ENCODE peak calls at places on chromosomes 2 and 18, in four cellular contexts. Q is K562, F is HepG2, X is GM12878. U is an unnamed sample.

GRCh38 chr2:171412571-171412970 is 21.2 kb downstream of the METTL8 start:
- DNase-seq in Q (no peak), X (no peak), F (no peak), U (no peak)

GRCh38 chr18:37361223-37362157 is 204.1 kb downstream of the CELF4 start:
- DNase-seq in X (no peak), F (no peak), Q (no peak), U (no peak)

GRCh38 chr2:88066543-88066942 is 1.1 kb upstream of the SMYD1 start:
- DNase-seq in F (no peak), X (no peak), Q (no peak), U (no peak)

GRCh38 chr2:23410596-23410995 is 25.6 kb downstream of the KLHL29 start:
- DNase-seq in X (no peak), Q (no peak), F (no peak), U (no peak)

GRCh38 chr2:230910546-230911135 is 14.4 kb downstream of the GPR55 start:
- DNase-seq in X (no peak), Q (peak), F (no peak), U (no peak)

GRCh38 chr2:42797281-42797680 is 4.9 kb upstream of the HAAO start:
- DNase-seq in F (no peak), X (no peak), Q (no peak), U (no peak)

GRCh38 chr2:151927501-151928221 is 99.4 kb upstream of the ARL5A start:
- DNase-seq in Q (no peak), F (no peak), X (no peak), U (no peak)

GRCh38 chr2:1625281-1626001 is 118.9 kb downstream of the PXDN start:
- DNase-seq in Q (no peak), X (no peak), F (no peak), U (peak)

GRCh38 chr18:886076-886475 is 18.6 kb upstream of the ADCYAP1 start:
- DNase-seq in F (no peak), Q (no peak), X (no peak), U (no peak)

GRCh38 chr2:112254466-112255240 is at the start of gene ZC3H8:
- DNase-seq in X (peak), Q (peak), F (peak), U (peak)

DNA sequence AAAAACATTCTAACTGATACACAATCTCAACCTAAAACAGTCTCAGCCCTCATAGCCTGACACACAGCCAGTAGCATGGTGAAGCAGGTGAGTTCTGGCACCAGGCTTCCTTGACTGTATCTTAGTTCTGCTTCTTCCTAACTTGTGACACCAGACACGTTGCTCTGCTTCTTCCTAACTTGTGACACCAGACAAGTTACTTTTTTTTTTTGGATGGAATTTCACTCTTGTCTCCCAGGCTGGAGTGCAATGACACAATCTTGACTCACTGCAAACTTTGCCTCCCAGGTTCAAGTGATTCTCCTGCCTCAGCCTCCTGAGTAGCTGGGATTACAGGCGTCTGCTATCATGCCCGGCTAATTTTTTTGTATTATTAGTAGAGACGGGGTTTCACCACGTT is 6.7 kb upstream of the ATG16L1 start:
- DNase-seq in Q (no peak), X (no peak), F (no peak), U (no peak)
- TF ChIP-seq ESRRA in Q (no peak), X (no peak), F (no peak), U (no peak)

GRCh38 chr18:74899554-74899953 is 301.9 kb downstream of the ZNF407 start:
- DNase-seq in Q (no peak), X (no peak), F (no peak), U (no peak)
- TF ChIP-seq CBFB in Q (no peak), X (no peak), F (no peak), U (no peak)

GRCh38 chr2:192043216-192043870 is 151.4 kb downstream of the TMEFF2 start:
- DNase-seq in F (no peak), X (no peak), Q (no peak), U (no peak)
- TF ChIP-seq MAX in F (no peak), X (no peak), Q (no peak), U (no peak)

GRCh38 chr18:25181581-25181980 is 170.4 kb downstream of the ZNF521 start:
- DNase-seq in X (no peak), Q (no peak), F (no peak), U (no peak)
- TF ChIP-seq ESRRA in X (no peak), Q (no peak), F (no peak), U (no peak)